ENCODE peak calls at places on chromosomes 5 and 9, in six cellular contexts. D, I, K, A, U and J are unnamed samples.

GRCh38 chr5:180333661-180334060 is 19.5 kb downstream of the GFPT2 start:
- DNase-seq in D (no peak), I (no peak), K (no peak), A (no peak), U (no peak), J (no peak)

GRCh38 chr9:6712041-6712440 is 45.7 kb upstream of the KDM4C start:
- DNase-seq in D (no peak), I (no peak), K (no peak), A (no peak), U (no peak), J (no peak)

GRCh38 chr5:158162479-158162878 is 303.5 kb upstream of the CLINT1 start:
- DNase-seq in D (no peak), I (no peak), K (no peak), A (no peak), U (no peak), J (no peak)

GRCh38 chr5:144191998-144192397 is 21.3 kb downstream of the KCTD16 start:
- DNase-seq in D (no peak), I (no peak), K (no peak), A (no peak), U (no peak), J (no peak)

GRCh38 chr5:119033135-119033534 is 37.8 kb upstream of the DMXL1 start:
- DNase-seq in D (no peak), I (no peak), K (no peak), A (no peak), U (no peak), J (no peak)

GRCh38 chr9:77215874-77216273 is 38.5 kb downstream of the VPS13A start:
- DNase-seq in D (no peak), I (no peak), K (no peak), A (no peak), U (no peak), J (no peak)

GRCh38 chr9:106859957-106860715 is 2.8 kb upstream of the ZNF462 start:
- DNase-seq in D (peak; percentile 51), I (no peak), K (peak; percentile 44), A (peak; percentile 16), U (peak; percentile 60), J (no peak)

GRCh38 chr9:98010450-98010849 is 27.3 kb downstream of the ANP32B start:
- DNase-seq in D (no peak), I (no peak), K (no peak), A (no peak), U (no peak), J (no peak)

GRCh38 chr5:64147849-64148441 is 17.7 kb upstream of the RNF180 start:
- DNase-seq in D (peak; percentile 68), I (peak; percentile 24), K (peak; percentile 44), A (peak; percentile 67), U (peak; percentile 25), J (no peak)

GRCh38 chr9:32738501-32739172 is 44.7 kb upstream of the TMEM215 start:
- DNase-seq in D (no peak), I (no peak), K (no peak), A (no peak), U (no peak), J (no peak)

GRCh38 chr5:177358333-177358939 is 712 bp downstream of the RGS14 start:
- DNase-seq in D (no peak), I (no peak), K (no peak), A (no peak), U (no peak), J (no peak)

GRCh38 chr5:150341989-150342388 is 15.5 kb upstream of the TCOF1 start:
- DNase-seq in D (no peak), I (no peak), K (no peak), A (no peak), U (no peak), J (no peak)

GRCh38 chr9:134055981-134056461 is 11.8 kb downstream of the BRD3 start:
- DNase-seq in D (peak; percentile 75), I (no peak), K (peak; percentile 81), A (peak; percentile 94), U (peak; percentile 72), J (no peak)

GRCh38 chr5:33999986-34000385 is 7.9 kb downstream of the AMACR start:
- DNase-seq in D (no peak), I (no peak), K (no peak), A (no peak), U (no peak), J (no peak)

GRCh38 chr5:17378346-17378984 is 119.6 kb upstream of the TAF11L2 start:
- DNase-seq in D (no peak), I (no peak), K (no peak), A (no peak), U (no peak), J (no peak)

GRCh38 chr5:85545129-85545528 is 1072.6 kb upstream of the COX7C start:
- DNase-seq in D (no peak), I (no peak), K (no peak), A (no peak), U (no peak), J (no peak)

GRCh38 chr9:105114956-105115728 is 129.3 kb upstream of the SLC44A1 start:
- DNase-seq in D (no peak), I (no peak), K (no peak), A (no peak), U (no peak), J (no peak)

GRCh38 chr5:93735378-93735777 is 6.0 kb downstream of the POU5F2 start:
- DNase-seq in D (no peak), I (no peak), K (no peak), A (no peak), U (no peak), J (no peak)

GRCh38 chr9:30078195-30078594 is 2306.2 kb upstream of the ACO1 start:
- DNase-seq in D (no peak), I (no peak), K (no peak), A (no peak), U (no peak), J (no peak)

GRCh38 chr5:159902444-159903121 is 13.7 kb upstream of the ADRA1B start:
- DNase-seq in D (no peak), I (no peak), K (no peak), A (no peak), U (no peak), J (no peak)

GRCh38 chr5:135245521-135246499 is 153.2 kb downstream of the MACROH2A1 start:
- DNase-seq in D (peak; percentile 23), I (no peak), K (no peak), A (peak; percentile 3), U (peak; percentile 9), J (no peak)

GRCh38 chr5:71937906-71938698 is 169.2 kb upstream of the MAP1B start:
- DNase-seq in D (no peak), I (no peak), K (no peak), A (no peak), U (no peak), J (no peak)

GRCh38 chr5:172477466-172477865 is 23.1 kb upstream of the SH3PXD2B start:
- DNase-seq in D (no peak), I (no peak), K (no peak), A (no peak), U (no peak), J (no peak)

GRCh38 chr9:134076644-134077043 is 8.8 kb upstream of the BRD3 start:
- DNase-seq in D (no peak), I (no peak), K (no peak), A (no peak), U (no peak), J (no peak)

GRCh38 chr5:119795768-119796167 is 166.4 kb downstream of the FAM170A start:
- DNase-seq in D (no peak), I (no peak), K (no peak), A (no peak), U (no peak), J (no peak)

GRCh38 chr5:141434006-141434405 is 3.7 kb downstream of the PCDHGA12 start:
- DNase-seq in D (no peak), I (no peak), K (no peak), A (no peak), U (no peak), J (no peak)

GRCh38 chr5:141427783-141428426 is 2.4 kb upstream of the PCDHGA12 start:
- DNase-seq in D (no peak), I (no peak), K (no peak), A (no peak), U (no peak), J (no peak)

GRCh38 chr5:141431286-141431685 is 979 bp downstream of the PCDHGA12 start:
- DNase-seq in D (no peak), I (no peak), K (no peak), A (no peak), U (no peak), J (no peak)

GRCh38 chr5:141430332-141431113 is at the start of gene PCDHGA12:
- DNase-seq in D (peak; percentile 41), I (no peak), K (no peak), A (no peak), U (no peak), J (no peak)
- H3K9me3 ChIP-seq in D (no peaks in the 10 kb centered on the region), I (peaks cover 6% of the 10 kb centered on the region), K (peaks cover 36% of the 10 kb centered on the region), A (no peaks in the 10 kb centered on the region), U (peaks cover 88% of the 10 kb centered on the region), J (peaks cover 41% of the 10 kb centered on the region)

GRCh38 chr9:116795859-116796258 is 108.8 kb downstream of the TRIM32 start:
- DNase-seq in D (no peak), I (no peak), K (no peak), A (no peak), U (no peak), J (no peak)

GRCh38 chr9:116800885-116801284 is 113.8 kb downstream of the TRIM32 start:
- DNase-seq in D (no peak), I (no peak), K (no peak), A (no peak), U (no peak), J (no peak)

GRCh38 chr9:116798521-116798920 is 111.4 kb downstream of the TRIM32 start:
- DNase-seq in D (no peak), I (no peak), K (no peak), A (no peak), U (no peak), J (no peak)

GRCh38 chr9:116800074-116800473 is 113.0 kb downstream of the TRIM32 start:
- DNase-seq in D (no peak), I (no peak), K (no peak), A (no peak), U (no peak), J (no peak)

GRCh38 chr9:116796669-116797068 is 109.6 kb downstream of the TRIM32 start:
- DNase-seq in D (no peak), I (no peak), K (no peak), A (no peak), U (no peak), J (no peak)
- TF ChIP-seq CTCF in D (no peak), I (no peak), K (no peak), A (no peak), U (no peak), J (no peak)

GRCh38 chr5:2921651-2922050 is 170.2 kb upstream of the IRX2 start:
- DNase-seq in D (no peak), I (no peak), K (no peak), A (no peak), U (no peak), J (no peak)
- H3K9me3 ChIP-seq in D (no peaks in the 10 kb centered on the region), I (no peaks in the 10 kb centered on the region), K (no peaks in the 10 kb centered on the region), A (no peaks in the 10 kb centered on the region), U (peaks cover 9% of the 10 kb centered on the region), J (no peaks in the 10 kb centered on the region)

GRCh38 chr5:9098990-9099389 is 446.9 kb downstream of the SEMA5A start:
- DNase-seq in D (no peak), I (no peak), K (no peak), A (no peak), U (no peak), J (no peak)

GRCh38 chr5:9104576-9105339 is 441.1 kb downstream of the SEMA5A start:
- DNase-seq in D (no peak), I (no peak), K (no peak), A (no peak), U (no peak), J (no peak)

GRCh38 chr5:9094582-9094981 is 451.3 kb downstream of the SEMA5A start:
- DNase-seq in D (no peak), I (no peak), K (no peak), A (no peak), U (no peak), J (no peak)

GRCh38 chr5:9099681-9100080 is 446.2 kb downstream of the SEMA5A start:
- DNase-seq in D (no peak), I (no peak), K (no peak), A (no peak), U (no peak), J (no peak)
- TF ChIP-seq CTCF in D (no peak), I (no peak), K (no peak), A (no peak), U (no peak), J (no peak)